ENCODE peak calls at places on chromosome 19, in five cellular contexts. M is activated CD4-positive, alpha-beta T cell treated with anti-CD3 and anti-CD28 coated beads for 24 hours; Z is mucosa of descending colon; F is endothelial cell of umbilical vein; Q is fibroblast of gingiva. W is an unnamed sample.

GRCh38 chr19:40056505-40056904 is 474 bp upstream of the ZNF780B start:
- DNase-seq in F (no peak), M (no peak), Z (no peak), Q (no peak), W (no peak)

GRCh38 chr19:17871032-17871877 is 490 bp upstream of the SLC5A5 start:
- DNase-seq in Q (no peak), Z (no peak), M (no peak), F (no peak), W (no peak)

GRCh38 chr19:51695702-51696315 is 2.7 kb downstream of the SPACA6 start:
- DNase-seq in F (no peak), M (no peak), Z (no peak), Q (no peak), W (no peak)

GRCh38 chr19:6278740-6279619 is 795 bp downstream of the MLLT1 start:
- DNase-seq in Q (no peak), F (no peak), Z (no peak), M (no peak), W (no peak)

GRCh38 chr19:49766007-49766937 is 529 bp upstream of the AP2A1 start:
- DNase-seq in Q (peak), F (peak), Z (peak), M (peak), W (peak)

GRCh38 chr19:18814063-18814462 is 17.7 kb upstream of the UPF1 start:
- DNase-seq in M (no peak), F (no peak), Z (no peak), Q (peak), W (no peak)

GRCh38 chr19:49157445-49158224 is at the start of gene TRPM4:
- DNase-seq in F (peak), Q (peak), M (no peak), Z (peak), W (peak)

GRCh38 chr19:41083516-41083915 is 4.7 kb upstream of the CYP2A13 start:
- DNase-seq in M (no peak), F (no peak), Q (no peak), Z (no peak), W (no peak)

GRCh38 chr19:41694831-41695635 is 7.0 kb upstream of the CEACAM7 start:
- DNase-seq in F (no peak), M (no peak), Z (peak), Q (no peak), W (no peak)